ENCODE peak calls at places on chromosomes 4 and X, in seven cellular contexts. A, O, C, X, M, W and T are unnamed samples. For H3K4me1, the result is how much of the 10 kb centered on the place peaks cover.

GRCh38 chr4:168859888-168860694 is 150.0 kb downstream of the CBR4 start:
- DNase-seq in A (no peak), O (no peak), C (no peak), X (peak), M (no peak), W (no peak), T (no peak)

GRCh38 chrX:140526138-140526537 is 21.3 kb upstream of the SOX3 start:
- DNase-seq in A (no peak), O (no peak), C (no peak), X (peak), M (no peak), W (no peak), T (no peak)

GRCh38 chr4:109164011-109164410 is 138.4 kb downstream of the COL25A1 start:
- DNase-seq in A (no peak), O (no peak), C (no peak), X (peak), M (no peak), W (no peak), T (no peak)

GRCh38 chr4:103902730-103903129 is 182.9 kb upstream of the TACR3 start:
- DNase-seq in A (no peak), O (no peak), C (no peak), X (no peak), M (no peak), W (no peak), T (no peak)

GRCh38 chrX:19683358-19683757 is 168.1 kb upstream of the MAP3K15 start:
- DNase-seq in A (no peak), O (no peak), C (no peak), X (no peak), M (no peak), W (no peak), T (no peak)

GRCh38 chr4:163587867-163588266 is 93.4 kb downstream of the TMA16 start:
- DNase-seq in A (no peak), O (no peak), C (no peak), X (no peak), M (no peak), W (no peak), T (no peak)

GRCh38 chrX:78527263-78527662 is 131.9 kb downstream of the RTL3 start:
- DNase-seq in A (no peak), O (no peak), C (no peak), X (peak), M (no peak), W (no peak), T (no peak)

GRCh38 chr4:8595237-8596087 is 2.9 kb downstream of the CPZ start:
- DNase-seq in A (no peak), O (peak), C (no peak), X (no peak), M (no peak), W (no peak), T (no peak)

GRCh38 chrX:21779095-21779494 is 21.2 kb upstream of the SMPX start:
- DNase-seq in A (no peak), O (no peak), C (no peak), X (no peak), M (no peak), W (no peak), T (no peak)

GRCh38 chrX:47174846-47175587 is 18.6 kb upstream of the UBA1 start:
- DNase-seq in A (no peak), O (no peak), C (no peak), X (no peak), M (no peak), W (no peak), T (no peak)

GRCh38 chrX:9767375-9767774 is 1.7 kb upstream of the GPR143 start:
- DNase-seq in A (no peak), O (no peak), C (no peak), X (no peak), M (no peak), W (no peak), T (no peak)

GRCh38 chrX:154396948-154397887 is 959 bp upstream of the RPL10 start:
- DNase-seq in A (peak), O (peak), C (no peak), X (peak), M (peak), W (peak), T (peak)

GRCh38 chr4:118363166-118363565 is 10.4 kb upstream of the PRSS12 start:
- DNase-seq in A (no peak), O (no peak), C (no peak), X (no peak), M (no peak), W (no peak), T (no peak)

GRCh38 chrX:57156397-57157049 is 19.3 kb upstream of the SPIN2A start:
- DNase-seq in A (no peak), O (no peak), C (no peak), X (peak), M (no peak), W (no peak), T (no peak)

GRCh38 chr4:92232566-92232965 is 71.2 kb upstream of the GRID2 start:
- DNase-seq in A (no peak), O (no peak), C (no peak), X (peak), M (no peak), W (no peak), T (no peak)

GRCh38 chr4:137263206-137263605 is 269.1 kb downstream of the PCDH18 start:
- DNase-seq in A (no peak), O (no peak), C (no peak), X (no peak), M (no peak), W (no peak), T (no peak)

GRCh38 chr4:26024079-26024478 is 110.1 kb downstream of the SMIM20 start:
- DNase-seq in A (no peak), O (no peak), C (no peak), X (no peak), M (no peak), W (no peak), T (no peak)

GRCh38 chr4:183499389-183499788 is 5.5 kb upstream of the ING2 start:
- DNase-seq in A (no peak), O (no peak), C (no peak), X (no peak), M (no peak), W (no peak), T (no peak)

DNA sequence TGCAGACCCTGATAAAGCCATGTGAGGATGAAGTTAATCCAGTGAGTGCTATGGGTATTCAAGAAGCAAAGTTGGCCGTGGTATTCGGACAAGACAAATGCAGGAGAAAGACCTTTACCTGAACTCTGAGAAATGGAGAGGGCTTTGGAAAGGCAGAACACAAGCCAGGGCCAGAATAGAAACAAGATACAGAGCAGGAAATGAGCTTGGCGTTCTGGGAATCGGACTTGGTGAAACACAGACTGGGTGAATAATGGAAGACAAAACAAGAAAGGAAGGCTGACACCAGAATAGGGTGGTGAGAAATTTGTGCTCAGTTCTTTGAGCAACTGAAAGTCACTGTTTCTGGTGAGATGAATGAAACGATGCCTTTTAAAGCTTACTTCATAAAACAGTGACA is 83.3 kb downstream of the VEGFC start:
- DNase-seq in A (no peak), O (no peak), C (no peak), X (no peak), M (no peak), W (no peak), T (no peak)
- H3K27ac ChIP-seq in A (no peak), O (no peak), C (no peak), X (peak), M (no peak), W (no peak), T (no peak)

DNA sequence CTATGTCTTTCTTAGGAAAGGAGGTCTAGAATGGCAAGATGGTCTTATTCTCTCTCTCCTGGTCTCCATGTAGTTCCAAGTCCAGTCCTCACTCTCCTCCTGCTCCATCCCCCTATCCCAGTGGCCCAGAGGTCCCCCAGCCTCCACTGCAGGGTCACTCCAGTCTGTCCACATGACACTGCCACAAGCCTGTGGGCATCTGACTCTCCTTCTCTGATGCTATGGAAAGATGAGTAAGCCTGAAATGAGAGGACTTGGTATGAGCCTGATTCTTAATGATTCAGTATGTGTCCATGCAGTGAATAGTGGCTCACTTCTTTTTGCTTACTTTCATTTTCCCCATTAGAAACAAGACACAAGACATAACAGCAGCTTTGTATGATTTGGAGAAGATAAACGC is 516.8 kb upstream of the ADGRL3 start:
- DNase-seq in A (no peak), O (no peak), C (no peak), X (peak), M (no peak), W (no peak), T (no peak)
- TF ChIP-seq CTCF in A (no peak), O (no peak), C (no peak), X (no peak), M (no peak), W (no peak), T (no peak)

GRCh38 chr4:165209796-165210195 is 2.4 kb downstream of the KLHL2 start:
- DNase-seq in A (no peak), O (no peak), C (no peak), X (no peak), M (no peak), W (no peak), T (no peak)
- H3K4me1 ChIP-seq in A (half or more), O (under half), C (under half), X (under half), M (under half), W (under half), T (under half)

GRCh38 chr4:1572521-1572920 is 111.6 kb downstream of the FAM53A start:
- DNase-seq in A (no peak), O (peak), C (no peak), X (no peak), M (no peak), W (no peak), T (no peak)

GRCh38 chr4:1575418-1576199 is 108.5 kb downstream of the FAM53A start:
- DNase-seq in A (no peak), O (peak), C (no peak), X (no peak), M (no peak), W (no peak), T (no peak)

GRCh38 chr4:1572964-1573720 is 111.0 kb downstream of the FAM53A start:
- DNase-seq in A (no peak), O (no peak), C (no peak), X (no peak), M (no peak), W (no peak), T (no peak)

GRCh38 chr4:1574601-1575417 is 109.3 kb downstream of the FAM53A start:
- DNase-seq in A (no peak), O (peak), C (no peak), X (no peak), M (no peak), W (no peak), T (no peak)

DNA sequence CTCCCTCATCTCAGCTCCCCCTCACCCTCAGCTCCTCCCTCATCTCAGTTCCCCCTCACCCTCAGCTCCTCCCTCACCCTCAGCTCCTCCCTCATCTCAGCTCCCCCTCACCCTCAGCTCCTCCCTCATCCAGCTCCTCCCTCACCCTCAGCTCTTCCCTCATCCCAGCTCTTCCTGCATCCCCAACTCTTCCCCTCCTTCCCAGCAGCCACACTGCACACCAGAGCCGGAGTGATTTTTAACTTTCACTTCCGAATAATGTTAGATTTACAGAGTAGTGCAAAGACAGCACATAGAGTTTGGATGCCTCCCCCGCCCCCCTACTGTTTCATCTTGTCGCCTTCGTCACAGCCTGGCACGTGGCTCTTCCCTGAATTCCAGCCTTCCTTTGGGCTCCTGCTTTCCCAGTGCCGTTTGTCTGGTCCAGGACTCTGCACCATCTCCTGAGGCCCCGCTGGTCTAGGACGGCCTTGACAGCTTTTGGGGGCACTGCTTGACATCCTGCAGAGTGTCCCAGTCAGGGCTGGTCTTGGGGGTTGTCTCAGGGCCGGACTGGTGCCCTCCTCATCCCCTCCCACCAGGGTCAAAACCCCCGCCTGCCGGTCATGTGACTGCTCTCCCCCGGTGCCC is 110.2 kb downstream of the FAM53A start:
- DNase-seq in A (no peak), O (peak), C (no peak), X (no peak), M (no peak), W (no peak), T (no peak)
- H3K27ac ChIP-seq in A (no peak), O (no peak), C (no peak), X (no peak), M (no peak), W (no peak), T (no peak)

GRCh38 chrX:24306430-24306829 is 7.4 kb downstream of the SUPT20HL2 start:
- DNase-seq in A (no peak), O (no peak), C (no peak), X (no peak), M (no peak), W (no peak), T (no peak)
- TF ChIP-seq CTCF in A (no peak), O (no peak), C (no peak), X (no peak), M (no peak), W (no peak), T (no peak)

GRCh38 chrX:69154051-69154450 is 11.2 kb downstream of the PJA1 start:
- DNase-seq in A (no peak), O (no peak), C (no peak), X (no peak), M (no peak), W (no peak), T (no peak)
- H3K4me1 ChIP-seq in A (under half), O (under half), C (under half), X (under half), M (under half), W (under half), T (under half)

GRCh38 chr4:40262861-40263260 is 66.0 kb downstream of the RHOH start:
- DNase-seq in A (no peak), O (no peak), C (no peak), X (no peak), M (no peak), W (no peak), T (no peak)

GRCh38 chr4:40264497-40264896 is 67.7 kb downstream of the RHOH start:
- DNase-seq in A (no peak), O (no peak), C (no peak), X (peak), M (no peak), W (no peak), T (no peak)

GRCh38 chr4:40264995-40265909 is 68.4 kb downstream of the RHOH start:
- DNase-seq in A (no peak), O (no peak), C (no peak), X (no peak), M (peak), W (no peak), T (no peak)

GRCh38 chr4:40269133-40269532 is 66.0 kb upstream of the CHRNA9 start:
- DNase-seq in A (no peak), O (no peak), C (no peak), X (no peak), M (no peak), W (no peak), T (no peak)

DNA sequence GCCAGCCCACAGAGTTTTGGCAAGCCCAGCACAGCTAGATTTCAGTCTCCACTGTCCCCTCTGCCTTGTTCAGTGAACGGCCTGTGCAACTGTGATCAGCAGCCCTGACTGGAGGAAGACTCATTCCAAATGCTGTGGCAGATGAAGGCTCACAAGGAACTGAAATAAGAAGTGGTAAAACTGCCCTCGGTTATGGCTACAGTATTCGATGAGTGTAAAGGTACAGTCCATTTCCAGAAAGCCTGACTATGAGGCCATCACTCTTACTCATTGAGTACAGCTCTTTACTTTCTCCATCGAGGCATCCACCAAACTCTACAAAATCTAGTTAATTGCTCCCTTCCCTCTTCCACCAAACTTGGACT is 69.1 kb downstream of the RHOH start:
- DNase-seq in A (no peak), O (no peak), C (no peak), X (no peak), M (no peak), W (no peak), T (no peak)
- H3K27ac ChIP-seq in A (peak), O (no peak), C (no peak), X (no peak), M (no peak), W (no peak), T (no peak)

GRCh38 chr4:90293320-90293719 is 166.1 kb downstream of the CCSER1 start:
- DNase-seq in A (no peak), O (no peak), C (no peak), X (peak), M (no peak), W (no peak), T (no peak)
- TF ChIP-seq CTCF in A (peak), O (peak), C (no peak), X (peak), M (peak), W (peak), T (no peak)

DNA sequence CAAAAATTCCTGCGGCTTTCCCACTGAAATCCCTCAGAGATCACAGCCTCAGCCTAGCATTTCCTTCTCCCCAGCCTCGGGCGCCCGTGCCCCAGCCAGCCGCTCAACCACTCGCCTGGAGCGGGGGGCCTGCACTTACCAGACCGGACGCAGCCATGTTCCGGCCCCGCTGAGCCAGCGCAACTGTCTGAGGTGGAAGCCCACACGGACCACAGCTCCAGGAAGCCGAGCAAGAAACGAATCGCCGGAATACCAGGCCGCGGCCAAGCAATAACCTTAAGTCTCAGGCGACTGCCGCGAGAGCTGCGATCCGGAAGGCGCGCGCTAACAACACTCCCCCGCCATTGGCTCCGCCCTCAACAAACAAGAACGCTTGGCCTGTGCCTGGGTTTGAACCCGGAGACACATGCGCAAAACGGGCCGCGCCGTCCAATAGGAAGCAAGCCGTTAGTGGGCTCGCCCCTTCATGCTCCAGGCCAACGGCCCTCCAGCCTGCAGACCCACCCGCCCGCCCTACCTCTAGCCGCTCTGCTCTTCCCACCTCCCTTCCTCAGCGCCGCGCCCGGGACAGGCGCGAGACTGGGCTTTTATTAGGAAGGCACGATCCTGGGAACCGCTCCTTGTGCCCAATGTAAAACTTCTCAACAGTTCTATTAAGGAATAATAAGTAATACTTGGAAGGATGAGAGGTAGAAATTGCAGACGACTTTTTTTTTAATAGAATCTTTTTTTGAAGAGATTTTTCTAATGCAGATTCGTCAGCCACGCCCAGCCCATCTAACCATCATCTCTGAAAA is at the start of gene CENPC:
- DNase-seq in A (peak), O (peak), C (peak), X (peak), M (peak), W (peak), T (peak)
- H3K4me1 ChIP-seq in A (under half), O (under half), C (under half), X (under half), M (under half), W (under half), T (under half)